ENCODE peak calls at places on chromosome 13, in ten cellular contexts. X, C, P, U, M, B, I, N, E and F are unnamed samples.

GRCh38 chr13:111584101-111584500 is 263.7 kb downstream of the TEX29 start:
- DNase-seq in X (no peak), C (no peak), P (no peak), U (no peak), M (no peak), B (no peak), I (no peak), N (no peak), E (peak; percentile 91), F (peak; percentile 71)

GRCh38 chr13:79393564-79394249 is 12.3 kb downstream of the RBM26 start:
- DNase-seq in X (peak; percentile 80), C (no peak), P (peak; percentile 12), U (peak; percentile 91), M (peak; percentile 58), B (no peak), I (no peak), N (no peak), E (no peak), F (no peak)

GRCh38 chr13:112911285-112911701 is 57.7 kb upstream of the MCF2L start:
- DNase-seq in X (no peak), C (no peak), P (no peak), U (no peak), M (no peak), B (no peak), I (no peak), N (no peak), E (no peak), F (no peak)

GRCh38 chr13:76879211-76879875 is 6.9 kb downstream of the KCTD12 start:
- DNase-seq in X (peak; percentile 95), C (peak; percentile 65), P (no peak), U (no peak), M (peak; percentile 93), B (no peak), I (peak; percentile 23), N (peak; percentile 68), E (peak; percentile 71), F (peak; percentile 41)

GRCh38 chr13:98672947-98673545 is 79.4 kb downstream of the SLC15A1 start:
- DNase-seq in X (peak; percentile 71), C (peak; percentile 86), P (peak; percentile 57), U (peak; percentile 32), M (peak; percentile 70), B (no peak), I (peak; percentile 73), N (peak; percentile 79), E (peak; percentile 51), F (peak; percentile 78)

GRCh38 chr13:110006304-110006703 is 219.9 kb upstream of the IRS2 start:
- DNase-seq in X (no peak), C (peak; percentile 71), P (no peak), U (no peak), M (peak; percentile 80), B (no peak), I (no peak), N (no peak), E (peak; percentile 63), F (no peak)

GRCh38 chr13:27476943-27477681 is 26.7 kb upstream of the MTIF3 start:
- DNase-seq in X (no peak), C (no peak), P (no peak), U (no peak), M (peak; percentile 30), B (no peak), I (peak; percentile 33), N (peak; percentile 53), E (peak; percentile 38), F (no peak)

GRCh38 chr13:106867249-106867648 is 299.3 kb upstream of the ARGLU1 start:
- DNase-seq in X (peak; percentile 7), C (no peak), P (no peak), U (no peak), M (peak; percentile 18), B (no peak), I (no peak), N (no peak), E (peak; percentile 4), F (no peak)

GRCh38 chr13:111033172-111034133 is 81.7 kb upstream of the ARHGEF7 start:
- DNase-seq in X (no peak), C (no peak), P (no peak), U (no peak), M (no peak), B (no peak), I (no peak), N (no peak), E (no peak), F (no peak)

GRCh38 chr13:114089751-114090400 is 42.5 kb downstream of the RASA3 start:
- DNase-seq in X (no peak), C (no peak), P (no peak), U (no peak), M (no peak), B (no peak), I (no peak), N (no peak), E (no peak), F (peak; percentile 25)

GRCh38 chr13:98543380-98544104 is 33.4 kb downstream of the STK24 start:
- DNase-seq in X (no peak), C (no peak), P (no peak), U (no peak), M (no peak), B (no peak), I (no peak), N (no peak), E (no peak), F (no peak)

GRCh38 chr13:44930907-44931676 is 58.2 kb downstream of the NUFIP1 start:
- DNase-seq in X (peak; percentile 10), C (peak; percentile 83), P (no peak), U (peak; percentile 19), M (peak; percentile 46), B (no peak), I (no peak), N (no peak), E (no peak), F (no peak)

GRCh38 chr13:101025925-101026324 is 351.3 kb upstream of the TMTC4 start:
- DNase-seq in X (no peak), C (no peak), P (no peak), U (no peak), M (no peak), B (no peak), I (no peak), N (no peak), E (no peak), F (no peak)

GRCh38 chr13:94196426-94196825 is 283.1 kb downstream of the DCT start:
- DNase-seq in X (no peak), C (no peak), P (no peak), U (no peak), M (no peak), B (no peak), I (no peak), N (no peak), E (peak; percentile 3), F (no peak)

GRCh38 chr13:98688373-98688772 is 64.1 kb downstream of the SLC15A1 start:
- DNase-seq in X (no peak), C (no peak), P (no peak), U (no peak), M (no peak), B (no peak), I (no peak), N (no peak), E (no peak), F (no peak)

GRCh38 chr13:35388979-35389378 is 87.5 kb downstream of the MAB21L1 start:
- DNase-seq in X (peak; percentile 80), C (no peak), P (no peak), U (no peak), M (peak; percentile 1), B (no peak), I (no peak), N (no peak), E (no peak), F (no peak)

GRCh38 chr13:29428992-29429315 is 166.5 kb downstream of the SLC7A1 start:
- DNase-seq in X (no peak), C (no peak), P (no peak), U (no peak), M (no peak), B (no peak), I (no peak), N (no peak), E (no peak), F (no peak)

GRCh38 chr13:51585234-51585672 is 991 bp downstream of the WDFY2 start:
- DNase-seq in X (no peak), C (no peak), P (no peak), U (no peak), M (peak; percentile 45), B (no peak), I (no peak), N (peak; percentile 65), E (peak; percentile 5), F (no peak)